ENCODE peak calls at places on chromosomes 16 and 17, in nine cellular contexts. One of them, this sample, is unnamed.

GRCh38 chr16:66961065-66961744 is at the start of gene CES3:
- DNase-seq in mucosa of descending colon: peak; percentile 93
- DNase-seq in neural progenitor cell: peak; percentile 91
- DNase-seq in A549: peak; percentile 80
- DNase-seq in AG04450: peak; percentile 20
- DNase-seq in RWPE1: peak; percentile 44
- DNase-seq in bronchial epithelial cell: peak; percentile 41
- DNase-seq in cardiac fibroblast: peak; percentile 72
- DNase-seq in CD8-positive, alpha-beta T cell: peak; percentile 17
- DNase-seq in this sample: peak; percentile 63

GRCh38 chr16:86343111-86343642 is 167.2 kb upstream of the FOXF1 start:
- DNase-seq in mucosa of descending colon: peak; percentile 47
- DNase-seq in bronchial epithelial cell: no peak
- DNase-seq in A549: no peak
- DNase-seq in cardiac fibroblast: peak; percentile 57
- DNase-seq in neural progenitor cell: no peak
- DNase-seq in AG04450: peak; percentile 72
- DNase-seq in CD8-positive, alpha-beta T cell: no peak
- DNase-seq in RWPE1: no peak
- DNase-seq in this sample: peak; percentile 76

GRCh38 chr16:893360-893759 is 77.4 kb downstream of the LMF1 start:
- DNase-seq in bronchial epithelial cell: no peak
- DNase-seq in CD8-positive, alpha-beta T cell: no peak
- DNase-seq in RWPE1: no peak
- DNase-seq in mucosa of descending colon: no peak
- DNase-seq in cardiac fibroblast: no peak
- DNase-seq in AG04450: no peak
- DNase-seq in neural progenitor cell: no peak
- DNase-seq in A549: no peak
- DNase-seq in this sample: no peak

GRCh38 chr17:71437176-71437575 is 683.6 kb upstream of the SOX9 start:
- DNase-seq in bronchial epithelial cell: no peak
- DNase-seq in RWPE1: no peak
- DNase-seq in mucosa of descending colon: no peak
- DNase-seq in A549: no peak
- DNase-seq in AG04450: no peak
- DNase-seq in neural progenitor cell: no peak
- DNase-seq in CD8-positive, alpha-beta T cell: no peak
- DNase-seq in cardiac fibroblast: no peak
- DNase-seq in this sample: no peak

GRCh38 chr17:77530591-77530990 is 389.8 kb downstream of the SEC14L1 start:
- DNase-seq in bronchial epithelial cell: no peak
- DNase-seq in RWPE1: no peak
- DNase-seq in CD8-positive, alpha-beta T cell: no peak
- DNase-seq in A549: no peak
- DNase-seq in cardiac fibroblast: no peak
- DNase-seq in AG04450: no peak
- DNase-seq in neural progenitor cell: no peak
- DNase-seq in mucosa of descending colon: no peak
- DNase-seq in this sample: no peak

GRCh38 chr17:61786088-61786487 is 77.2 kb downstream of the BRIP1 start:
- DNase-seq in mucosa of descending colon: no peak
- DNase-seq in bronchial epithelial cell: no peak
- DNase-seq in A549: no peak
- DNase-seq in cardiac fibroblast: no peak
- DNase-seq in neural progenitor cell: no peak
- DNase-seq in AG04450: no peak
- DNase-seq in RWPE1: no peak
- DNase-seq in CD8-positive, alpha-beta T cell: no peak
- DNase-seq in this sample: no peak

GRCh38 chr17:75273968-75274708 is 3.1 kb upstream of the MIF4GD start:
- DNase-seq in AG04450: no peak
- DNase-seq in bronchial epithelial cell: peak; percentile 71
- DNase-seq in A549: no peak
- DNase-seq in neural progenitor cell: no peak
- DNase-seq in RWPE1: peak; percentile 62
- DNase-seq in CD8-positive, alpha-beta T cell: no peak
- DNase-seq in cardiac fibroblast: peak; percentile 87
- DNase-seq in mucosa of descending colon: no peak
- DNase-seq in this sample: peak; percentile 70

GRCh38 chr16:71807905-71808592 is 585 bp downstream of the AP1G1 start:
- DNase-seq in AG04450: no peak
- DNase-seq in neural progenitor cell: peak; percentile 49
- DNase-seq in bronchial epithelial cell: peak; percentile 40
- DNase-seq in mucosa of descending colon: peak; percentile 54
- DNase-seq in A549: peak; percentile 29
- DNase-seq in RWPE1: peak; percentile 31
- DNase-seq in CD8-positive, alpha-beta T cell: peak; percentile 21
- DNase-seq in cardiac fibroblast: peak; percentile 36
- DNase-seq in this sample: no peak

GRCh38 chr17:57988301-57989010 is 402 bp upstream of the VEZF1 start:
- DNase-seq in CD8-positive, alpha-beta T cell: peak; percentile 62
- DNase-seq in mucosa of descending colon: peak; percentile 77
- DNase-seq in AG04450: no peak
- DNase-seq in neural progenitor cell: no peak
- DNase-seq in RWPE1: peak; percentile 87
- DNase-seq in cardiac fibroblast: peak; percentile 64
- DNase-seq in A549: peak; percentile 90
- DNase-seq in bronchial epithelial cell: peak; percentile 39
- DNase-seq in this sample: peak; percentile 50

GRCh38 chr17:27624555-27624954 is 6.4 kb upstream of the LGALS9 start:
- DNase-seq in cardiac fibroblast: no peak
- DNase-seq in RWPE1: no peak
- DNase-seq in A549: no peak
- DNase-seq in neural progenitor cell: no peak
- DNase-seq in AG04450: no peak
- DNase-seq in bronchial epithelial cell: no peak
- DNase-seq in mucosa of descending colon: no peak
- DNase-seq in CD8-positive, alpha-beta T cell: no peak
- DNase-seq in this sample: no peak

GRCh38 chr16:67967956-67968439 is 439 bp downstream of the SLC12A4 start:
- DNase-seq in AG04450: no peak
- DNase-seq in mucosa of descending colon: peak; percentile 34
- DNase-seq in CD8-positive, alpha-beta T cell: no peak
- DNase-seq in neural progenitor cell: peak; percentile 65
- DNase-seq in cardiac fibroblast: peak; percentile 30
- DNase-seq in bronchial epithelial cell: no peak
- DNase-seq in A549: peak; percentile 36
- DNase-seq in RWPE1: no peak
- DNase-seq in this sample: no peak

GRCh38 chr16:27445502-27446175 is 43.7 kb downstream of the IL21R start:
- DNase-seq in neural progenitor cell: no peak
- DNase-seq in RWPE1: no peak
- DNase-seq in mucosa of descending colon: no peak
- DNase-seq in bronchial epithelial cell: no peak
- DNase-seq in AG04450: no peak
- DNase-seq in A549: no peak
- DNase-seq in cardiac fibroblast: no peak
- DNase-seq in CD8-positive, alpha-beta T cell: no peak
- DNase-seq in this sample: no peak

GRCh38 chr16:10228779-10229178 is 46.6 kb upstream of the GRIN2A start:
- DNase-seq in bronchial epithelial cell: no peak
- DNase-seq in A549: no peak
- DNase-seq in CD8-positive, alpha-beta T cell: no peak
- DNase-seq in RWPE1: no peak
- DNase-seq in cardiac fibroblast: no peak
- DNase-seq in AG04450: no peak
- DNase-seq in neural progenitor cell: no peak
- DNase-seq in mucosa of descending colon: no peak
- DNase-seq in this sample: no peak

GRCh38 chr16:75794426-75794825 is 68.1 kb upstream of the CPHXL start:
- DNase-seq in cardiac fibroblast: no peak
- DNase-seq in RWPE1: no peak
- DNase-seq in A549: no peak
- DNase-seq in CD8-positive, alpha-beta T cell: no peak
- DNase-seq in AG04450: no peak
- DNase-seq in neural progenitor cell: no peak
- DNase-seq in bronchial epithelial cell: no peak
- DNase-seq in mucosa of descending colon: no peak
- DNase-seq in this sample: no peak

GRCh38 chr16:20897897-20898296 is 2.3 kb downstream of the DCUN1D3 start:
- DNase-seq in mucosa of descending colon: no peak
- DNase-seq in A549: no peak
- DNase-seq in neural progenitor cell: no peak
- DNase-seq in CD8-positive, alpha-beta T cell: no peak
- DNase-seq in AG04450: no peak
- DNase-seq in cardiac fibroblast: no peak
- DNase-seq in RWPE1: no peak
- DNase-seq in bronchial epithelial cell: no peak
- DNase-seq in this sample: no peak

GRCh38 chr16:27698266-27698665 is 148.3 kb downstream of the KATNIP start:
- DNase-seq in bronchial epithelial cell: no peak
- DNase-seq in mucosa of descending colon: peak; percentile 38
- DNase-seq in cardiac fibroblast: no peak
- DNase-seq in neural progenitor cell: peak; percentile 85
- DNase-seq in A549: no peak
- DNase-seq in AG04450: no peak
- DNase-seq in RWPE1: no peak
- DNase-seq in CD8-positive, alpha-beta T cell: no peak
- DNase-seq in this sample: no peak

GRCh38 chr16:57732011-57732410 is 3.6 kb upstream of the KATNB1 start:
- DNase-seq in CD8-positive, alpha-beta T cell: no peak
- DNase-seq in neural progenitor cell: no peak
- DNase-seq in mucosa of descending colon: no peak
- DNase-seq in bronchial epithelial cell: peak; percentile 15
- DNase-seq in RWPE1: no peak
- DNase-seq in cardiac fibroblast: peak; percentile 81
- DNase-seq in A549: no peak
- DNase-seq in AG04450: no peak
- DNase-seq in this sample: peak; percentile 57

GRCh38 chr17:61499632-61500031 is 47.4 kb downstream of the TBX4 start:
- DNase-seq in mucosa of descending colon: no peak
- DNase-seq in bronchial epithelial cell: no peak
- DNase-seq in RWPE1: no peak
- DNase-seq in neural progenitor cell: no peak
- DNase-seq in A549: no peak
- DNase-seq in AG04450: no peak
- DNase-seq in CD8-positive, alpha-beta T cell: no peak
- DNase-seq in cardiac fibroblast: no peak
- DNase-seq in this sample: no peak

GRCh38 chr16:4982056-4982867 is 24.1 kb downstream of the SEC14L5 start:
- DNase-seq in cardiac fibroblast: no peak
- DNase-seq in RWPE1: no peak
- DNase-seq in CD8-positive, alpha-beta T cell: no peak
- DNase-seq in AG04450: no peak
- DNase-seq in mucosa of descending colon: no peak
- DNase-seq in A549: no peak
- DNase-seq in bronchial epithelial cell: no peak
- DNase-seq in neural progenitor cell: no peak
- DNase-seq in this sample: no peak

GRCh38 chr17:59105852-59106462 is 723 bp downstream of the TRIM37 start:
- DNase-seq in CD8-positive, alpha-beta T cell: peak; percentile 61
- DNase-seq in neural progenitor cell: no peak
- DNase-seq in cardiac fibroblast: peak; percentile 47
- DNase-seq in RWPE1: peak; percentile 54
- DNase-seq in bronchial epithelial cell: peak; percentile 47
- DNase-seq in A549: peak; percentile 69
- DNase-seq in mucosa of descending colon: peak; percentile 72
- DNase-seq in AG04450: no peak
- DNase-seq in this sample: peak; percentile 26

GRCh38 chr17:181213-182163 is at the start of gene DOC2B:
- DNase-seq in mucosa of descending colon: peak; percentile 34
- DNase-seq in cardiac fibroblast: peak; percentile 12
- DNase-seq in AG04450: no peak
- DNase-seq in A549: peak; percentile 80
- DNase-seq in neural progenitor cell: peak; percentile 83
- DNase-seq in CD8-positive, alpha-beta T cell: no peak
- DNase-seq in RWPE1: peak; percentile 59
- DNase-seq in bronchial epithelial cell: peak; percentile 27
- DNase-seq in this sample: no peak

GRCh38 chr17:49242813-49243212 is 12.2 kb upstream of the PHOSPHO1 start:
- DNase-seq in bronchial epithelial cell: no peak
- DNase-seq in RWPE1: no peak
- DNase-seq in AG04450: no peak
- DNase-seq in mucosa of descending colon: no peak
- DNase-seq in neural progenitor cell: no peak
- DNase-seq in cardiac fibroblast: no peak
- DNase-seq in CD8-positive, alpha-beta T cell: no peak
- DNase-seq in A549: no peak
- DNase-seq in this sample: no peak

GRCh38 chr16:3979518-3979917 is 99.0 kb upstream of the CREBBP start:
- DNase-seq in AG04450: no peak
- DNase-seq in cardiac fibroblast: no peak
- DNase-seq in CD8-positive, alpha-beta T cell: no peak
- DNase-seq in RWPE1: no peak
- DNase-seq in neural progenitor cell: no peak
- DNase-seq in bronchial epithelial cell: no peak
- DNase-seq in A549: no peak
- DNase-seq in mucosa of descending colon: no peak
- DNase-seq in this sample: no peak

GRCh38 chr17:62987136-62987535 is 21.1 kb downstream of the TANC2 start:
- DNase-seq in A549: no peak
- DNase-seq in AG04450: no peak
- DNase-seq in neural progenitor cell: peak; percentile 15
- DNase-seq in mucosa of descending colon: no peak
- DNase-seq in cardiac fibroblast: no peak
- DNase-seq in CD8-positive, alpha-beta T cell: no peak
- DNase-seq in RWPE1: no peak
- DNase-seq in bronchial epithelial cell: no peak
- DNase-seq in this sample: no peak
- TF ChIP-seq CTCF in A549: peak; percentile 17
- TF ChIP-seq CTCF in AG04450: peak; percentile 19
- TF ChIP-seq CTCF in neural progenitor cell: peak; percentile 53
- TF ChIP-seq CTCF in mucosa of descending colon: no peak
- TF ChIP-seq CTCF in cardiac fibroblast: peak; percentile 42
- TF ChIP-seq CTCF in CD8-positive, alpha-beta T cell: no peak
- TF ChIP-seq CTCF in RWPE1: no peak
- TF ChIP-seq CTCF in bronchial epithelial cell: peak; percentile 51
- TF ChIP-seq CTCF in this sample: peak; percentile 64

GRCh38 chr16:14303654-14304394 is 232.7 kb downstream of the MRTFB start:
- DNase-seq in AG04450: no peak
- DNase-seq in neural progenitor cell: peak; percentile 47
- DNase-seq in cardiac fibroblast: no peak
- DNase-seq in A549: no peak
- DNase-seq in mucosa of descending colon: no peak
- DNase-seq in RWPE1: no peak
- DNase-seq in bronchial epithelial cell: no peak
- DNase-seq in CD8-positive, alpha-beta T cell: no peak
- DNase-seq in this sample: no peak
- TF ChIP-seq CTCF in AG04450: no peak
- TF ChIP-seq CTCF in neural progenitor cell: no peak
- TF ChIP-seq CTCF in cardiac fibroblast: no peak
- TF ChIP-seq CTCF in A549: no peak
- TF ChIP-seq CTCF in mucosa of descending colon: no peak
- TF ChIP-seq CTCF in RWPE1: no peak
- TF ChIP-seq CTCF in bronchial epithelial cell: no peak
- TF ChIP-seq CTCF in CD8-positive, alpha-beta T cell: no peak
- TF ChIP-seq CTCF in this sample: no peak

GRCh38 chr17:30278032-30278431 is 13.7 kb downstream of the BLMH start:
- DNase-seq in CD8-positive, alpha-beta T cell: no peak
- DNase-seq in neural progenitor cell: peak; percentile 61
- DNase-seq in A549: peak; percentile 31
- DNase-seq in mucosa of descending colon: peak; percentile 20
- DNase-seq in cardiac fibroblast: peak; percentile 57
- DNase-seq in bronchial epithelial cell: peak; percentile 12
- DNase-seq in AG04450: no peak
- DNase-seq in RWPE1: no peak
- DNase-seq in this sample: peak; percentile 50
- TF ChIP-seq CTCF in CD8-positive, alpha-beta T cell: peak; percentile 36
- TF ChIP-seq CTCF in neural progenitor cell: peak; percentile 62
- TF ChIP-seq CTCF in A549: peak; percentile 56
- TF ChIP-seq CTCF in mucosa of descending colon: no peak
- TF ChIP-seq CTCF in cardiac fibroblast: peak; percentile 38
- TF ChIP-seq CTCF in bronchial epithelial cell: no peak
- TF ChIP-seq CTCF in AG04450: peak; percentile 56
- TF ChIP-seq CTCF in RWPE1: peak; percentile 18
- TF ChIP-seq CTCF in this sample: peak; percentile 73

GRCh38 chr16:19282101-19282500 is 3.4 kb upstream of the CLEC19A start:
- DNase-seq in AG04450: no peak
- DNase-seq in A549: no peak
- DNase-seq in bronchial epithelial cell: no peak
- DNase-seq in cardiac fibroblast: no peak
- DNase-seq in RWPE1: no peak
- DNase-seq in CD8-positive, alpha-beta T cell: no peak
- DNase-seq in neural progenitor cell: no peak
- DNase-seq in mucosa of descending colon: no peak
- DNase-seq in this sample: no peak
- TF ChIP-seq CTCF in AG04450: no peak
- TF ChIP-seq CTCF in A549: no peak
- TF ChIP-seq CTCF in bronchial epithelial cell: no peak
- TF ChIP-seq CTCF in cardiac fibroblast: no peak
- TF ChIP-seq CTCF in RWPE1: no peak
- TF ChIP-seq CTCF in CD8-positive, alpha-beta T cell: no peak
- TF ChIP-seq CTCF in neural progenitor cell: no peak
- TF ChIP-seq CTCF in mucosa of descending colon: no peak
- TF ChIP-seq CTCF in this sample: no peak